ENCODE peak calls at places on chromosomes 6 and 20, in seven cellular contexts. One of them, this sample, is unnamed.

GRCh38 chr6:119182404-119182803 is 103.9 kb upstream of the FAM184A start:
- DNase-seq in GM12892: no peak
- DNase-seq in COR-L47: no peak
- DNase-seq in psoas muscle: no peak
- DNase-seq in T-helper 1 cell: no peak
- DNase-seq in fibroblast of the aortic adventitia: no peak
- DNase-seq in H7: no peak
- DNase-seq in this sample: no peak

GRCh38 chr20:9262653-9263194 is 193.8 kb downstream of the PLCB4 start:
- DNase-seq in GM12892: no peak
- DNase-seq in COR-L47: no peak
- DNase-seq in psoas muscle: no peak
- DNase-seq in T-helper 1 cell: no peak
- DNase-seq in fibroblast of the aortic adventitia: no peak
- DNase-seq in H7: no peak
- DNase-seq in this sample: no peak

GRCh38 chr20:46284028-46284427 is 24.3 kb downstream of the CDH22 start:
- DNase-seq in GM12892: no peak
- DNase-seq in COR-L47: no peak
- DNase-seq in psoas muscle: no peak
- DNase-seq in T-helper 1 cell: no peak
- DNase-seq in fibroblast of the aortic adventitia: no peak
- DNase-seq in H7: no peak
- DNase-seq in this sample: no peak

GRCh38 chr6:86938814-86939213 is 1.5 kb downstream of the HTR1E start:
- DNase-seq in GM12892: no peak
- DNase-seq in COR-L47: no peak
- DNase-seq in psoas muscle: no peak
- DNase-seq in T-helper 1 cell: no peak
- DNase-seq in fibroblast of the aortic adventitia: no peak
- DNase-seq in H7: no peak
- DNase-seq in this sample: no peak

GRCh38 chr6:100491947-100492670 is 27.4 kb upstream of the SIM1 start:
- DNase-seq in GM12892: no peak
- DNase-seq in COR-L47: no peak
- DNase-seq in psoas muscle: no peak
- DNase-seq in T-helper 1 cell: no peak
- DNase-seq in fibroblast of the aortic adventitia: no peak
- DNase-seq in H7: no peak
- DNase-seq in this sample: no peak

GRCh38 chr6:170056329-170056728 is 234.5 kb downstream of the DLL1 start:
- DNase-seq in GM12892: no peak
- DNase-seq in COR-L47: no peak
- DNase-seq in psoas muscle: no peak
- DNase-seq in T-helper 1 cell: no peak
- DNase-seq in fibroblast of the aortic adventitia: no peak
- DNase-seq in H7: no peak
- DNase-seq in this sample: no peak

GRCh38 chr6:12637960-12638641 is 78.5 kb upstream of the PHACTR1 start:
- DNase-seq in GM12892: no peak
- DNase-seq in COR-L47: peak; percentile 32
- DNase-seq in psoas muscle: no peak
- DNase-seq in T-helper 1 cell: no peak
- DNase-seq in fibroblast of the aortic adventitia: peak; percentile 47
- DNase-seq in H7: peak; percentile 32
- DNase-seq in this sample: peak; percentile 58

GRCh38 chr6:3428247-3428646 is 28.6 kb downstream of the SLC22A23 start:
- DNase-seq in GM12892: no peak
- DNase-seq in COR-L47: no peak
- DNase-seq in psoas muscle: no peak
- DNase-seq in T-helper 1 cell: no peak
- DNase-seq in fibroblast of the aortic adventitia: no peak
- DNase-seq in H7: no peak
- DNase-seq in this sample: no peak

GRCh38 chr6:83055366-83055964 is 10.2 kb downstream of the UBE3D start:
- DNase-seq in GM12892: no peak
- DNase-seq in COR-L47: peak; percentile 49
- DNase-seq in psoas muscle: peak; percentile 23
- DNase-seq in T-helper 1 cell: peak; percentile 28
- DNase-seq in fibroblast of the aortic adventitia: peak; percentile 70
- DNase-seq in H7: peak; percentile 47
- DNase-seq in this sample: peak; percentile 51

GRCh38 chr20:36569847-36570429 is 3.5 kb upstream of the TGIF2 start:
- DNase-seq in GM12892: no peak
- DNase-seq in COR-L47: no peak
- DNase-seq in psoas muscle: no peak
- DNase-seq in T-helper 1 cell: no peak
- DNase-seq in fibroblast of the aortic adventitia: peak; percentile 74
- DNase-seq in H7: no peak
- DNase-seq in this sample: no peak

GRCh38 chr6:113856011-113856551 is 1.1 kb upstream of the MARCKS start:
- DNase-seq in GM12892: no peak
- DNase-seq in COR-L47: peak; percentile 7
- DNase-seq in psoas muscle: no peak
- DNase-seq in T-helper 1 cell: no peak
- DNase-seq in fibroblast of the aortic adventitia: peak; percentile 68
- DNase-seq in H7: peak; percentile 22
- DNase-seq in this sample: peak; percentile 24

GRCh38 chr6:136738178-136739057 is 53.9 kb downstream of the MAP3K5 start:
- DNase-seq in GM12892: no peak
- DNase-seq in COR-L47: no peak
- DNase-seq in psoas muscle: no peak
- DNase-seq in T-helper 1 cell: no peak
- DNase-seq in fibroblast of the aortic adventitia: peak; percentile 38
- DNase-seq in H7: no peak
- DNase-seq in this sample: no peak

GRCh38 chr6:34671801-34672656 is 24.5 kb downstream of the ILRUN start:
- DNase-seq in GM12892: peak; percentile 43
- DNase-seq in COR-L47: no peak
- DNase-seq in psoas muscle: no peak
- DNase-seq in T-helper 1 cell: peak; percentile 65
- DNase-seq in fibroblast of the aortic adventitia: peak; percentile 68
- DNase-seq in H7: no peak
- DNase-seq in this sample: peak; percentile 87

GRCh38 chr6:43728586-43728985 is 41.0 kb upstream of the MRPS18A start:
- DNase-seq in GM12892: no peak
- DNase-seq in COR-L47: no peak
- DNase-seq in psoas muscle: no peak
- DNase-seq in T-helper 1 cell: no peak
- DNase-seq in fibroblast of the aortic adventitia: no peak
- DNase-seq in H7: peak; percentile 4
- DNase-seq in this sample: no peak

GRCh38 chr6:136371951-136372350 is 82.3 kb upstream of the BCLAF1 start:
- DNase-seq in GM12892: no peak
- DNase-seq in COR-L47: no peak
- DNase-seq in psoas muscle: no peak
- DNase-seq in T-helper 1 cell: no peak
- DNase-seq in fibroblast of the aortic adventitia: peak; percentile 47
- DNase-seq in H7: no peak
- DNase-seq in this sample: no peak

GRCh38 chr20:4850960-4851359 is 129.3 kb downstream of the PRND start:
- DNase-seq in GM12892: no peak
- DNase-seq in COR-L47: no peak
- DNase-seq in psoas muscle: no peak
- DNase-seq in T-helper 1 cell: no peak
- DNase-seq in fibroblast of the aortic adventitia: no peak
- DNase-seq in H7: no peak
- DNase-seq in this sample: no peak

GRCh38 chr20:33650111-33650752 is 11.9 kb upstream of the C20orf144 start:
- DNase-seq in GM12892: no peak
- DNase-seq in COR-L47: no peak
- DNase-seq in psoas muscle: no peak
- DNase-seq in T-helper 1 cell: no peak
- DNase-seq in fibroblast of the aortic adventitia: no peak
- DNase-seq in H7: peak; percentile 34
- DNase-seq in this sample: no peak

GRCh38 chr20:62937353-62938104 is 418 bp upstream of the GID8 start:
- DNase-seq in GM12892: peak; percentile 91
- DNase-seq in COR-L47: peak; percentile 87
- DNase-seq in psoas muscle: peak; percentile 97
- DNase-seq in T-helper 1 cell: peak; percentile 94
- DNase-seq in fibroblast of the aortic adventitia: peak; percentile 95
- DNase-seq in H7: peak; percentile 98
- DNase-seq in this sample: peak; percentile 97

GRCh38 chr6:41426888-41427641 is 91.7 kb downstream of the NCR2 start:
- DNase-seq in GM12892: no peak
- DNase-seq in COR-L47: no peak
- DNase-seq in psoas muscle: no peak
- DNase-seq in T-helper 1 cell: no peak
- DNase-seq in fibroblast of the aortic adventitia: no peak
- DNase-seq in H7: peak; percentile 64
- DNase-seq in this sample: no peak

GRCh38 chr20:44319880-44320422 is 8.9 kb upstream of the FITM2 start:
- DNase-seq in GM12892: no peak
- DNase-seq in COR-L47: no peak
- DNase-seq in psoas muscle: no peak
- DNase-seq in T-helper 1 cell: no peak
- DNase-seq in fibroblast of the aortic adventitia: no peak
- DNase-seq in H7: no peak
- DNase-seq in this sample: no peak

GRCh38 chr6:48490658-48491057 is 379.7 kb upstream of the PTCHD4 start:
- DNase-seq in GM12892: no peak
- DNase-seq in COR-L47: no peak
- DNase-seq in psoas muscle: no peak
- DNase-seq in T-helper 1 cell: no peak
- DNase-seq in fibroblast of the aortic adventitia: no peak
- DNase-seq in H7: no peak
- DNase-seq in this sample: no peak

GRCh38 chr6:137013738-137014602 is 30.8 kb downstream of the IL20RA start:
- DNase-seq in GM12892: no peak
- DNase-seq in COR-L47: peak; percentile 6
- DNase-seq in psoas muscle: no peak
- DNase-seq in T-helper 1 cell: no peak
- DNase-seq in fibroblast of the aortic adventitia: peak; percentile 77
- DNase-seq in H7: peak; percentile 39
- DNase-seq in this sample: no peak

GRCh38 chr6:39389372-39389767 is 66.9 kb upstream of the KCNK16 start:
- DNase-seq in GM12892: no peak
- DNase-seq in COR-L47: no peak
- DNase-seq in psoas muscle: no peak
- DNase-seq in T-helper 1 cell: no peak
- DNase-seq in fibroblast of the aortic adventitia: peak; percentile 1
- DNase-seq in H7: peak; percentile 48
- DNase-seq in this sample: no peak

GRCh38 chr6:7502743-7503142 is 38.7 kb upstream of the DSP start:
- DNase-seq in GM12892: no peak
- DNase-seq in COR-L47: no peak
- DNase-seq in psoas muscle: no peak
- DNase-seq in T-helper 1 cell: no peak
- DNase-seq in fibroblast of the aortic adventitia: no peak
- DNase-seq in H7: no peak
- DNase-seq in this sample: no peak

GRCh38 chr6:7051780-7052440 is 55.9 kb upstream of the RREB1 start:
- DNase-seq in GM12892: peak; percentile 62
- DNase-seq in COR-L47: peak; percentile 55
- DNase-seq in psoas muscle: peak; percentile 61
- DNase-seq in T-helper 1 cell: peak; percentile 48
- DNase-seq in fibroblast of the aortic adventitia: no peak
- DNase-seq in H7: peak; percentile 91
- DNase-seq in this sample: peak; percentile 54

GRCh38 chr20:64260239-64260638 is 4.7 kb downstream of the PCMTD2 start:
- DNase-seq in GM12892: no peak
- DNase-seq in COR-L47: no peak
- DNase-seq in psoas muscle: no peak
- DNase-seq in T-helper 1 cell: no peak
- DNase-seq in fibroblast of the aortic adventitia: no peak
- DNase-seq in H7: no peak
- DNase-seq in this sample: no peak

GRCh38 chr6:116100419-116101297 is at the start of gene NT5DC1:
- DNase-seq in GM12892: peak; percentile 81
- DNase-seq in COR-L47: peak; percentile 55
- DNase-seq in psoas muscle: peak; percentile 87
- DNase-seq in T-helper 1 cell: peak; percentile 70
- DNase-seq in fibroblast of the aortic adventitia: peak; percentile 55
- DNase-seq in H7: peak; percentile 95
- DNase-seq in this sample: peak; percentile 88

GRCh38 chr6:21856844-21857243 is 263.3 kb downstream of the SOX4 start:
- DNase-seq in GM12892: no peak
- DNase-seq in COR-L47: no peak
- DNase-seq in psoas muscle: no peak
- DNase-seq in T-helper 1 cell: no peak
- DNase-seq in fibroblast of the aortic adventitia: peak; percentile 56
- DNase-seq in H7: no peak
- DNase-seq in this sample: no peak

GRCh38 chr6:126107475-126108121 is 121.3 kb downstream of the TRMT11 start:
- DNase-seq in GM12892: no peak
- DNase-seq in COR-L47: no peak
- DNase-seq in psoas muscle: no peak
- DNase-seq in T-helper 1 cell: no peak
- DNase-seq in fibroblast of the aortic adventitia: peak; percentile 74
- DNase-seq in H7: no peak
- DNase-seq in this sample: no peak

GRCh38 chr20:64216036-64216435 is 39.5 kb upstream of the PCMTD2 start:
- DNase-seq in GM12892: no peak
- DNase-seq in COR-L47: peak; percentile 59
- DNase-seq in psoas muscle: no peak
- DNase-seq in T-helper 1 cell: no peak
- DNase-seq in fibroblast of the aortic adventitia: peak; percentile 8
- DNase-seq in H7: no peak
- DNase-seq in this sample: no peak

GRCh38 chr6:132490478-132491204 is 22.3 kb downstream of the STX7 start:
- DNase-seq in GM12892: no peak
- DNase-seq in COR-L47: no peak
- DNase-seq in psoas muscle: no peak
- DNase-seq in T-helper 1 cell: no peak
- DNase-seq in fibroblast of the aortic adventitia: peak; percentile 36
- DNase-seq in H7: no peak
- DNase-seq in this sample: no peak

GRCh38 chr20:12394786-12395185 is 477.1 kb downstream of the BTBD3 start:
- DNase-seq in GM12892: no peak
- DNase-seq in COR-L47: no peak
- DNase-seq in psoas muscle: no peak
- DNase-seq in T-helper 1 cell: no peak
- DNase-seq in fibroblast of the aortic adventitia: peak; percentile 16
- DNase-seq in H7: peak; percentile 3
- DNase-seq in this sample: no peak

GRCh38 chr20:56788041-56788670 is 159.1 kb downstream of the TFAP2C start:
- DNase-seq in GM12892: no peak
- DNase-seq in COR-L47: no peak
- DNase-seq in psoas muscle: peak; percentile 23
- DNase-seq in T-helper 1 cell: no peak
- DNase-seq in fibroblast of the aortic adventitia: peak; percentile 58
- DNase-seq in H7: no peak
- DNase-seq in this sample: no peak

GRCh38 chr20:57999465-58000111 is 228.9 kb downstream of the ANKRD60 start:
- DNase-seq in GM12892: no peak
- DNase-seq in COR-L47: peak; percentile 87
- DNase-seq in psoas muscle: peak; percentile 39
- DNase-seq in T-helper 1 cell: no peak
- DNase-seq in fibroblast of the aortic adventitia: no peak
- DNase-seq in H7: peak; percentile 77
- DNase-seq in this sample: no peak

GRCh38 chr6:11317885-11318771 is 85.7 kb upstream of the NEDD9 start:
- DNase-seq in GM12892: no peak
- DNase-seq in COR-L47: no peak
- DNase-seq in psoas muscle: peak; percentile 40
- DNase-seq in T-helper 1 cell: peak; percentile 55
- DNase-seq in fibroblast of the aortic adventitia: peak; percentile 94
- DNase-seq in H7: no peak
- DNase-seq in this sample: peak; percentile 65

GRCh38 chr6:105484238-105485161 is 81.6 kb upstream of the PREP start:
- DNase-seq in GM12892: no peak
- DNase-seq in COR-L47: peak; percentile 19
- DNase-seq in psoas muscle: no peak
- DNase-seq in T-helper 1 cell: no peak
- DNase-seq in fibroblast of the aortic adventitia: peak; percentile 73
- DNase-seq in H7: peak; percentile 7
- DNase-seq in this sample: no peak

GRCh38 chr6:112979830-112980229 is 632.7 kb downstream of the RFPL4B start:
- DNase-seq in GM12892: no peak
- DNase-seq in COR-L47: no peak
- DNase-seq in psoas muscle: no peak
- DNase-seq in T-helper 1 cell: no peak
- DNase-seq in fibroblast of the aortic adventitia: peak; percentile 31
- DNase-seq in H7: no peak
- DNase-seq in this sample: no peak